ENCODE peak calls at places on chromosomes 2 and 18, in four cellular contexts. M is GM12865, W is lower lobe of right lung, J is Peyer's patch. V is an unnamed sample.

GRCh38 chr2:131488306-131489205 is 3.6 kb downstream of the MZT2A start:
- DNase-seq in M (no peak), W (no peak), J (no peak), V (no peak)

GRCh38 chr2:219218279-219219112 is at the start of gene ABCB6:
- DNase-seq in M (peak), W (peak), J (peak), V (peak)

GRCh38 chr2:200786826-200787225 is 24.9 kb upstream of the BZW1 start:
- DNase-seq in M (no peak), W (no peak), J (no peak), V (no peak)

GRCh38 chr2:36677995-36678605 is 18.4 kb upstream of the VIT start:
- DNase-seq in M (no peak), W (no peak), J (no peak), V (no peak)

GRCh38 chr2:211875488-211875887 is 663.1 kb downstream of the ERBB4 start:
- DNase-seq in M (no peak), W (no peak), J (no peak), V (no peak)

GRCh38 chr2:25265802-25266201 is 75.9 kb downstream of the DNMT3A start:
- DNase-seq in M (no peak), W (no peak), J (no peak), V (no peak)

GRCh38 chr2:234444888-234445287 is 52.0 kb downstream of the ARL4C start:
- DNase-seq in M (peak), W (no peak), J (no peak), V (peak)

GRCh38 chr2:223625652-223626051 is 23.5 kb upstream of the SCG2 start:
- DNase-seq in M (no peak), W (no peak), J (no peak), V (no peak)

GRCh38 chr2:239025951-239026461 is 178.1 kb downstream of the TWIST2 start:
- DNase-seq in M (no peak), W (no peak), J (peak), V (no peak)

GRCh38 chr2:237434916-237435315 is 21.0 kb upstream of the COL6A3 start:
- DNase-seq in M (peak), W (no peak), J (no peak), V (peak)

GRCh38 chr18:57754577-57755330 is 48.4 kb downstream of the ATP8B1 start:
- DNase-seq in M (peak), W (no peak), J (no peak), V (no peak)

GRCh38 chr18:63309422-63309821 is 10.1 kb downstream of the BCL2 start:
- DNase-seq in M (no peak), W (no peak), J (no peak), V (peak)

GRCh38 chr18:32770181-32770650 is 2.6 kb downstream of the KLHL14 start:
- DNase-seq in M (no peak), W (no peak), J (peak), V (no peak)

GRCh38 chr2:86519349-86519748 is 43.9 kb downstream of the CHMP3 start:
- DNase-seq in M (no peak), W (no peak), J (no peak), V (no peak)

GRCh38 chr2:96146881-96147592 is 1.8 kb upstream of the DUSP2 start:
- DNase-seq in M (no peak), W (peak), J (peak), V (no peak)

GRCh38 chr2:96147593-96148201 is 2.5 kb upstream of the DUSP2 start:
- DNase-seq in M (peak), W (peak), J (peak), V (no peak)

GRCh38 chr2:96144481-96145027 is 686 bp downstream of the DUSP2 start:
- DNase-seq in M (peak), W (peak), J (no peak), V (peak)

GRCh38 chr2:96145028-96145939 is at the start of gene DUSP2:
- DNase-seq in M (peak), W (peak), J (peak), V (peak)

DNA sequence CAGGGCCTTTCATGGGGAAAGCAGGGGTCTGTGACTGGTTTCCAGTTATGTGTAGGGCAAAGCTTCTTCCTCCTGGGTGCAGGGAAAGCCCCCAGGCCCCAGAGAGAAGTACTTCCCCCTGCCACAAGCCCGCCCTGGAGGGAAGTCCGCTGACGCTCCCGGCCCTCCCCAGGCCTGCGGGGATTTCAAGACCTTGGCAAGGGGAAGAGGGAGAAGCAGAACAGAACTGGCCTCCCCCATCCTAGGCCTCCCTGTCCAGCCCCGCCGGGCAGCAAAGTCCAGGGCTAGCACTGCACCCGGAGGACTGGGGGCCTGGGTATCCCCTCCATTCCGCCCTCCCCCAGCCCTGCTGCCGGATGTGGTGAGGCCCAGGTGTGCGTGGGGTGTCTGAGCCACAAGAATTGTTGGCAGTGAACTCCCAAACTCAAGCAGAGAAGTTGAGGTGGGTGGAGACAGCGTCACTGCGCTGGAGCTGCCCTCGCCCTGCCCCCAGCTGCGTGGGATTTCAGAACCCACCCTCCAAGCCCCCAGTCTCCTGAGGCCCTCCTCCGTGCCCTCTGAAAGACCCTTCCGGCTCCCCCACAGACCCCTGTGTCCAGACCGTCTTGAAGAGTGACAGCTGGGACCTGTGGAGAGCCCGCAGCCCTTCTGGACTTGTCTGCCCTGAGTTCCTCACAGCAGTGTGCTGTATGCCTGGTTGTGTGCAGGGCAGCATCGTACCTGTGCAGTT is 1.1 kb upstream of the DUSP2 start:
- DNase-seq in M (peak), W (peak), J (peak), V (peak)
- H3K4me3 ChIP-seq in M (peak), W (peak), J (peak), V (peak)

DNA sequence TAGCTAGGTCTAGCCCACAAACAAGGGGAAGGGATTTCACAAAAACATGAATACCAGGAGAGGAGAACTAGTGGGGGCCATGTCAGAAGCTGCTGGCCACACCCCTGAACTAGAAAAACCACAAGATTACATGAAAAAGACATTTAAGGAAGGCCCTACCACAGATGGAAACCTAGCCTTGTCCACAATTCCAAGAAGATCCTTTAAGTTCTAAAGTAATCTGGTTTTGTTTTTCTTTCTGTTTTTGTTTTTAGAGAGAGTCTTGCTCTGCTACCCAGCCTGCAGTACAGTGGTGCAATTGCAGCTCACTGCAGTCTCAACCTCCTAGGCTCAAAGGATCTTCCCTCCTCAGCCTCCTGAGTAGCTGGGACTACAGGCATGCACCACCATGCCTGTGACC is 34.2 kb upstream of the CAB39 start:
- DNase-seq in M (no peak), W (no peak), J (no peak), V (no peak)
- H3K4me3 ChIP-seq in M (no peak), W (no peak), J (no peak), V (peak)

GRCh38 chr2:215727507-215728503 is 285.5 kb downstream of the MREG start:
- DNase-seq in M (no peak), W (no peak), J (no peak), V (no peak)
- H3K4me3 ChIP-seq in M (no peak), W (no peak), J (no peak), V (no peak)

GRCh38 chr2:58239243-58239642 is 1.9 kb downstream of the FANCL start:
- DNase-seq in M (no peak), W (no peak), J (no peak), V (no peak)
- H3K4me3 ChIP-seq in M (peak), W (no peak), J (no peak), V (peak)

V was measured in CD4-positive, CD25-positive, alpha-beta regulatory T cell.